ENCODE peak calls at places on chromosomes 16 and 17, in ten cellular contexts. A, B, V, D, J, R, E, Y, L and I are unnamed samples.

GRCh38 chr16:21116148-21116693 is 34.4 kb downstream of the DNAH3 start:
- DNase-seq in Y (no peak), V (no peak), D (peak; percentile 88), A (peak; percentile 47), L (no peak), R (no peak), E (no peak), J (peak; percentile 52), B (peak; percentile 53), I (no peak)

GRCh38 chr16:47196457-47196856 is 52.7 kb upstream of the NETO2 start:
- DNase-seq in D (no peak), E (no peak), Y (no peak), V (no peak), B (no peak), J (no peak), R (no peak), L (no peak), A (peak; percentile 46), I (no peak)

GRCh38 chr17:13765701-13766100 is 164.0 kb upstream of the HS3ST3A1 start:
- DNase-seq in R (no peak), J (no peak), V (no peak), E (no peak), L (no peak), A (no peak), Y (no peak), B (peak; percentile 22), D (no peak), I (no peak)

GRCh38 chr17:66678061-66678460 is 156.9 kb upstream of the CACNG5 start:
- DNase-seq in V (no peak), E (no peak), J (peak; percentile 23), D (no peak), L (no peak), A (peak; percentile 10), R (no peak), B (no peak), Y (no peak), I (no peak)

GRCh38 chr17:68981288-68981687 is 26.1 kb upstream of the ABCA8 start:
- DNase-seq in J (no peak), Y (no peak), A (no peak), V (peak; percentile 64), L (no peak), D (no peak), E (peak; percentile 74), R (peak; percentile 10), B (peak; percentile 93), I (no peak)

GRCh38 chr17:49798182-49798581 is 9.7 kb downstream of the KAT7 start:
- DNase-seq in R (no peak), B (peak; percentile 31), L (no peak), Y (no peak), D (no peak), J (no peak), E (no peak), V (no peak), A (no peak), I (no peak)

GRCh38 chr16:57619606-57620315 is 8.7 kb upstream of the ADGRG1 start:
- DNase-seq in E (no peak), J (peak; percentile 65), D (no peak), L (no peak), V (no peak), B (no peak), R (peak; percentile 61), Y (no peak), A (no peak), I (no peak)

GRCh38 chr17:68057531-68057952 is 22.0 kb downstream of the KPNA2 start:
- DNase-seq in L (peak; percentile 29), E (no peak), Y (no peak), A (no peak), V (no peak), R (peak; percentile 61), J (peak; percentile 78), D (no peak), B (peak; percentile 72), I (no peak)

GRCh38 chr16:84286568-84287220 is 8.0 kb upstream of the WFDC1 start:
- DNase-seq in D (no peak), B (no peak), R (no peak), J (no peak), A (no peak), V (peak; percentile 86), Y (peak; percentile 83), E (no peak), L (no peak), I (no peak)

GRCh38 chr17:50905460-50905803 is 39.3 kb upstream of the TOB1 start:
- DNase-seq in A (no peak), V (no peak), L (no peak), J (peak; percentile 87), E (no peak), B (no peak), Y (no peak), R (no peak), D (no peak), I (no peak)

GRCh38 chr16:54080524-54081008 is 206.0 kb downstream of the IRX3 start:
- DNase-seq in R (peak; percentile 94), L (no peak), J (no peak), V (no peak), A (no peak), Y (no peak), D (no peak), E (peak; percentile 97), B (peak; percentile 100), I (no peak)

GRCh38 chr17:45770632-45771472 is 13.3 kb upstream of the CRHR1 start:
- DNase-seq in D (no peak), R (no peak), Y (no peak), A (peak; percentile 76), B (no peak), V (no peak), L (no peak), E (no peak), J (peak; percentile 92), I (no peak)

GRCh38 chr16:14354561-14355351 is 275.3 kb downstream of the PARN start:
- DNase-seq in J (no peak), Y (no peak), L (no peak), B (peak; percentile 30), R (no peak), D (peak; percentile 35), V (no peak), A (no peak), E (no peak), I (peak; percentile 84)

GRCh38 chr17:65204001-65204400 is 66.8 kb downstream of the RGS9 start:
- DNase-seq in E (no peak), J (no peak), Y (no peak), D (no peak), V (no peak), B (no peak), A (no peak), L (no peak), R (no peak), I (no peak)

GRCh38 chr16:89119661-89120141 is 26.0 kb downstream of the ACSF3 start:
- DNase-seq in R (no peak), D (no peak), B (no peak), A (no peak), Y (peak; percentile 13), J (no peak), L (no peak), E (no peak), V (peak; percentile 17), I (no peak)

GRCh38 chr17:47955497-47956461 is 1.9 kb downstream of the PRR15L start:
- DNase-seq in Y (no peak), R (peak; percentile 23), L (no peak), J (no peak), D (no peak), V (no peak), B (peak; percentile 34), A (no peak), E (no peak), I (no peak)

GRCh38 chr16:24037335-24037734 is 201.6 kb downstream of the PRKCB start:
- DNase-seq in Y (no peak), V (no peak), D (no peak), R (no peak), E (no peak), J (no peak), A (no peak), L (no peak), B (no peak), I (no peak)

GRCh38 chr16:27775254-27775653 is 225.3 kb downstream of the KATNIP start:
- DNase-seq in E (no peak), L (no peak), J (no peak), B (no peak), V (peak; percentile 4), R (no peak), D (no peak), Y (no peak), A (no peak), I (no peak)

GRCh38 chr17:42389135-42389417 is 834 bp upstream of the STAT3 start:
- DNase-seq in A (no peak), J (no peak), E (no peak), V (no peak), L (no peak), R (no peak), B (no peak), D (no peak), Y (no peak), I (no peak)

GRCh38 chr17:77328823-77329740 is 188.3 kb downstream of the SEC14L1 start:
- DNase-seq in Y (no peak), B (no peak), R (no peak), D (no peak), V (no peak), J (peak; percentile 68), L (no peak), E (no peak), A (peak; percentile 36), I (peak; percentile 18)

GRCh38 chr16:30609928-30610839 is at the start of gene ZNF689:
- DNase-seq in L (peak; percentile 91), D (peak; percentile 95), E (peak; percentile 85), B (peak; percentile 98), Y (peak; percentile 91), R (peak; percentile 95), A (peak; percentile 98), J (peak; percentile 99), V (peak; percentile 94), I (peak; percentile 97)
- TF ChIP-seq CTCF in L (no peak), D (no peak), E (no peak), B (peak; percentile 1), Y (no peak), R (peak; percentile 9), A (no peak), J (no peak), V (no peak), I (no peak)

GRCh38 chr17:70251704-70252103 is 82.4 kb downstream of the KCNJ2 start:
- DNase-seq in V (no peak), A (no peak), Y (no peak), D (no peak), R (no peak), L (no peak), B (peak; percentile 40), J (no peak), E (no peak), I (no peak)
- TF ChIP-seq CTCF in V (no peak), A (no peak), Y (no peak), D (no peak), R (no peak), L (no peak), B (no peak), J (no peak), E (no peak), I (no peak)

GRCh38 chr17:55845385-55845784 is 94.5 kb downstream of the PCTP start:
- DNase-seq in E (no peak), L (peak; percentile 1), D (no peak), A (peak; percentile 81), R (no peak), V (peak; percentile 53), J (peak; percentile 93), B (peak; percentile 47), Y (peak; percentile 38), I (peak; percentile 65)
- TF ChIP-seq CTCF in E (peak; percentile 55), L (no peak), D (no peak), A (peak; percentile 91), R (peak; percentile 30), V (peak; percentile 60), J (peak; percentile 89), B (peak; percentile 73), Y (peak; percentile 71), I (peak; percentile 30)

DNA sequence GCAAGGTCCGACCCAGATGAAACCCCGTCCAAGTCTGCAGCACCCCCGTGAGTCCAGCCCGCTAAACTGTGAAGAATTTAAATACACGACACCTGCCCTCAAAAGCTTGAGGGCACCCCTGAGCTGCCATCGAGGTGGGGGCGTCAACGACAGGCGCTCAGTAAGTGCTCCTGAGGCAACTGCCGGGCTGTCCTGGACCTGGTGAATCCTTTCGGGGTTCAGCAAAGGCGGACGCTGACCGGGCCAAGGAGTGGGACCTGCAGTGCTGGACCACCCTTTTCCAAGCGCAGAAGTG is 512 bp upstream of the ENDOV start:
- DNase-seq in R (peak; percentile 16), J (no peak), Y (no peak), E (no peak), A (peak; percentile 50), D (no peak), L (no peak), V (no peak), B (peak; percentile 21), I (no peak)
- TF ChIP-seq CTCF in R (peak; percentile 18), J (no peak), Y (no peak), E (no peak), A (no peak), D (no peak), L (no peak), V (no peak), B (peak; percentile 16), I (no peak)